ENCODE peak calls at places on chromosome 15, in six cellular contexts. Q is mammary epithelial cell, D is WTC11, J is GM12865, V is MCF 10A, I is Calu3. H is an unnamed sample.

GRCh38 chr15:59170295-59170881 is 36.3 kb upstream of the LDHAL6B start:
- DNase-seq in I (peak; percentile 54), V (peak; percentile 91), Q (peak; percentile 93), J (no peak), D (peak; percentile 22), H (no peak)

GRCh38 chr15:74174216-74174965 is 881 bp downstream of the ISLR start:
- DNase-seq in I (no peak), D (peak; percentile 17), J (no peak), Q (no peak), V (no peak), H (peak; percentile 23)

GRCh38 chr15:25775317-25775912 is 87.7 kb downstream of the ATP10A start:
- DNase-seq in J (peak; percentile 31), Q (no peak), D (no peak), I (no peak), V (no peak), H (no peak)

GRCh38 chr15:32669870-32670623 is 28.5 kb downstream of the SCG5 start:
- DNase-seq in Q (peak; percentile 69), D (no peak), V (peak; percentile 69), I (peak; percentile 13), J (no peak), H (peak; percentile 59)

GRCh38 chr15:68158046-68158628 is 47.0 kb downstream of the CALML4 start:
- DNase-seq in D (no peak), Q (no peak), J (no peak), I (no peak), V (no peak), H (no peak)

GRCh38 chr15:98650871-98651481 is 2.6 kb downstream of the IGF1R start:
- DNase-seq in V (no peak), I (no peak), J (peak; percentile 8), Q (peak; percentile 51), D (no peak), H (no peak)

GRCh38 chr15:45732544-45733130 is 97.8 kb downstream of the SQOR start:
- DNase-seq in V (peak; percentile 29), I (no peak), D (no peak), J (no peak), Q (no peak), H (no peak)

GRCh38 chr15:60733196-60733595 is 254.3 kb upstream of the ICE2 start:
- DNase-seq in J (no peak), V (no peak), Q (no peak), I (no peak), D (no peak), H (no peak)

GRCh38 chr15:27097506-27097905 is 126.5 kb downstream of the GABRG3 start:
- DNase-seq in D (peak; percentile 23), J (no peak), I (no peak), Q (no peak), V (no peak), H (no peak)

GRCh38 chr15:74825895-74826294 is 532 bp upstream of the CPLX3 start:
- DNase-seq in I (no peak), Q (no peak), V (no peak), D (no peak), J (no peak), H (no peak)

GRCh38 chr15:95087253-95087609 is 855.9 kb downstream of the MCTP2 start:
- DNase-seq in I (no peak), J (no peak), V (peak; percentile 6), Q (no peak), D (no peak), H (no peak)

GRCh38 chr15:29123171-29123570 is 146.5 kb downstream of the NSMCE3 start:
- DNase-seq in I (no peak), V (no peak), D (no peak), Q (no peak), J (no peak), H (peak; percentile 11)

GRCh38 chr15:66879511-66879910 is 177.5 kb downstream of the SMAD6 start:
- DNase-seq in D (no peak), J (no peak), I (no peak), Q (no peak), V (no peak), H (no peak)

GRCh38 chr15:89130194-89130593 is 41.9 kb downstream of the ABHD2 start:
- DNase-seq in V (no peak), D (no peak), Q (no peak), I (no peak), J (peak; percentile 15), H (no peak)

GRCh38 chr15:59762558-59762957 is 73.4 kb upstream of the BNIP2 start:
- DNase-seq in V (peak; percentile 14), I (no peak), Q (peak; percentile 52), D (peak; percentile 38), J (no peak), H (no peak)

GRCh38 chr15:68986292-68986691 is 28.2 kb upstream of the NOX5 start:
- DNase-seq in J (no peak), Q (no peak), D (no peak), I (no peak), V (no peak), H (no peak)

GRCh38 chr15:92120082-92120481 is 266.6 kb downstream of the SLCO3A1 start:
- DNase-seq in J (no peak), I (no peak), D (no peak), Q (no peak), V (peak; percentile 5), H (no peak)

GRCh38 chr15:34883633-34884032 is 85.9 kb downstream of the AQR start:
- DNase-seq in Q (no peak), J (no peak), V (peak; percentile 0), D (no peak), I (no peak), H (no peak)

GRCh38 chr15:49423906-49424520 is 971 bp downstream of the FGF7 start:
- DNase-seq in D (no peak), Q (no peak), V (no peak), I (no peak), J (no peak), H (no peak)

GRCh38 chr15:53506370-53506769 is 253.1 kb downstream of the WDR72 start:
- DNase-seq in D (peak; percentile 13), I (no peak), J (no peak), V (no peak), Q (no peak), H (no peak)

GRCh38 chr15:24966364-24967103 is 11.7 kb downstream of the SNRPN start:
- DNase-seq in Q (peak; percentile 75), V (no peak), D (no peak), I (no peak), J (no peak), H (no peak)

GRCh38 chr15:95624616-95625361 is 705.7 kb upstream of the NR2F2 start:
- DNase-seq in V (no peak), I (no peak), Q (no peak), D (no peak), J (no peak), H (no peak)

GRCh38 chr15:73866881-73867410 is 6.4 kb upstream of the TBC1D21 start:
- DNase-seq in I (no peak), D (peak; percentile 67), Q (no peak), J (no peak), V (no peak), H (no peak)

DNA sequence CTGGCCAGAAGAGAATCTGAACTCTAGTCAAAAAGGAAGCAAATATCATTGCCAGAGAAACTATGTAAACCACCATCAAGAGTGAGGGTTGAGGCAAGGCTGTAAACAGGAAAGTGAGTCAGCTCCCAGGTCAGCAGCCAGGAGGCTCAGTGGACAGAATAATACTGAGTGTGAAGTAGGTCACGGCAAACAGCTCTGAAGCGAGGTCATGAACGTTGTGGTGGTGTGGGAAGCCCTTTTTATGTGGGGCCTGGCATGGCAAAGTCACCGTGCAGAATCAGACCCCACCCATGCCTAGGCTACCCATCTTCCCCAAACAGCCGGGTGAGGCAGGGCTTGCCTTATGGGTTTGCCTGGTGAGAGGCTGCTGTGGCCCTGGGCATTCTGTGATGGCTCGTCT is 43.9 kb downstream of the THBS1 start:
- DNase-seq in Q (peak; percentile 86), D (no peak), V (peak; percentile 87), I (peak; percentile 16), J (peak; percentile 90), H (no peak)
- TF ChIP-seq CTCF in Q (peak; percentile 14), D (no peak), V (no peak), I (no peak), J (no peak), H (no peak)

DNA sequence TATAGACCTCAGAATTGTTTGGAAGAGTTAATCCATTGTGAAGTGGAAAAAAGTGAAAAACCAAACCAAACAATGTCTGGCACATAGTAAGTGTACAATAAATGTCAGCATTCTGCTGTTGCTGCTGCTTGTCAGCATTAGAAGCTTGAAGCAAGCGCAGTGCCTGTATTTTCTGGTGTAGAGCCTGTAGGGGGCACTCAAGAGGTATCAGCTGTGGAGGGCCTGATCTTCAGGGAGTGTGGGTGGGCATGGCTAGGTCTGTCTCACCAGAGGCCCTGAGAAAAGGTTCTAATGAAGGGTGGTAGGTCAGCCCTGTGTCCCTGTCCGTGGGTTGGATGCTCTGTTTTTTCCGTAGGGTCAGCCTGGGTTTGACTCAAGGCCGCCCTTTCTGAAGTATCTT is 3.6 kb downstream of the ADAMTSL3 start:
- DNase-seq in J (peak; percentile 12), D (peak; percentile 48), I (no peak), Q (no peak), V (no peak), H (no peak)
- TF ChIP-seq CTCF in J (peak; percentile 24), D (peak; percentile 45), I (peak; percentile 45), Q (peak; percentile 38), V (no peak), H (peak; percentile 17)

GRCh38 chr15:87873501-87873900 is 383.0 kb downstream of the NTRK3 start:
- DNase-seq in Q (no peak), I (no peak), D (no peak), V (peak; percentile 38), J (no peak), H (no peak)

GRCh38 chr15:87874896-87875661 is 381.5 kb downstream of the NTRK3 start:
- DNase-seq in Q (no peak), D (peak; percentile 13), J (no peak), I (no peak), V (no peak), H (peak; percentile 29)

GRCh38 chr15:87866961-87867360 is 389.6 kb downstream of the NTRK3 start:
- DNase-seq in V (no peak), Q (no peak), D (no peak), J (no peak), I (no peak), H (no peak)

GRCh38 chr15:87871738-87872315 is 384.7 kb downstream of the NTRK3 start:
- DNase-seq in Q (no peak), J (no peak), V (peak; percentile 18), I (no peak), D (no peak), H (no peak)

GRCh38 chr15:87871130-87871737 is 385.3 kb downstream of the NTRK3 start:
- DNase-seq in I (no peak), Q (no peak), V (peak; percentile 6), D (no peak), J (no peak), H (no peak)
- TF ChIP-seq CTCF in I (no peak), Q (no peak), V (no peak), D (no peak), J (no peak), H (no peak)

GRCh38 chr15:41494190-41494921 is 682 bp downstream of the ITPKA start:
- DNase-seq in I (peak; percentile 25), D (peak; percentile 67), J (peak; percentile 52), Q (no peak), V (no peak), H (no peak)
- TF ChIP-seq CTCF in I (no peak), D (no peak), J (no peak), Q (no peak), V (no peak), H (no peak)

GRCh38 chr15:79168922-79169322 is 78.3 kb upstream of the RASGRF1 start:
- DNase-seq in I (peak; percentile 69), V (peak; percentile 31), J (no peak), Q (peak; percentile 36), D (peak; percentile 57), H (peak; percentile 54)
- TF ChIP-seq CTCF in I (no peak), V (no peak), J (no peak), Q (peak; percentile 36), D (no peak), H (no peak)